ENCODE peak calls at places on chromosome 15, in eight cellular contexts. One of them, this sample, is unnamed.

GRCh38 chr15:88301311-88301710 is 44.8 kb upstream of the NTRK3 start:
- DNase-seq in activated CD4-positive, alpha-beta T cell treated with anti-CD3 and anti-CD28 coated beads, Interleukin-2, amount 50 U/mL, for 1 hour: no peak
- DNase-seq in brain microvascular endothelial cell: no peak
- DNase-seq in anterior cingulate cortex: no peak
- DNase-seq in NCI-H2029 treated with DMSO at 0.1 percent for 48 hours: no peak
- DNase-seq in DMS53: no peak
- DNase-seq in astrocyte of the cerebellum: no peak
- DNase-seq in Right ventricle myocardium superior: no peak
- DNase-seq in this sample: no peak

GRCh38 chr15:71069693-71070092 is 45.6 kb upstream of the THSD4 start:
- DNase-seq in activated CD4-positive, alpha-beta T cell treated with anti-CD3 and anti-CD28 coated beads, Interleukin-2, amount 50 U/mL, for 1 hour: no peak
- DNase-seq in brain microvascular endothelial cell: no peak
- DNase-seq in anterior cingulate cortex: no peak
- DNase-seq in NCI-H2029 treated with DMSO at 0.1 percent for 48 hours: no peak
- DNase-seq in DMS53: no peak
- DNase-seq in astrocyte of the cerebellum: no peak
- DNase-seq in Right ventricle myocardium superior: no peak
- DNase-seq in this sample: no peak

GRCh38 chr15:70493376-70493775 is 270.0 kb downstream of the UACA start:
- DNase-seq in activated CD4-positive, alpha-beta T cell treated with anti-CD3 and anti-CD28 coated beads, Interleukin-2, amount 50 U/mL, for 1 hour: no peak
- DNase-seq in brain microvascular endothelial cell: no peak
- DNase-seq in anterior cingulate cortex: no peak
- DNase-seq in NCI-H2029 treated with DMSO at 0.1 percent for 48 hours: no peak
- DNase-seq in DMS53: no peak
- DNase-seq in astrocyte of the cerebellum: no peak
- DNase-seq in Right ventricle myocardium superior: no peak
- DNase-seq in this sample: no peak

GRCh38 chr15:94107652-94108051 is 123.7 kb upstream of the MCTP2 start:
- DNase-seq in activated CD4-positive, alpha-beta T cell treated with anti-CD3 and anti-CD28 coated beads, Interleukin-2, amount 50 U/mL, for 1 hour: no peak
- DNase-seq in brain microvascular endothelial cell: no peak
- DNase-seq in anterior cingulate cortex: no peak
- DNase-seq in NCI-H2029 treated with DMSO at 0.1 percent for 48 hours: peak
- DNase-seq in DMS53: peak
- DNase-seq in astrocyte of the cerebellum: no peak
- DNase-seq in Right ventricle myocardium superior: no peak
- DNase-seq in this sample: no peak

GRCh38 chr15:59524331-59524731 is 86.3 kb downstream of the FAM81A start:
- DNase-seq in activated CD4-positive, alpha-beta T cell treated with anti-CD3 and anti-CD28 coated beads, Interleukin-2, amount 50 U/mL, for 1 hour: no peak
- DNase-seq in brain microvascular endothelial cell: no peak
- DNase-seq in anterior cingulate cortex: no peak
- DNase-seq in NCI-H2029 treated with DMSO at 0.1 percent for 48 hours: no peak
- DNase-seq in DMS53: no peak
- DNase-seq in astrocyte of the cerebellum: no peak
- DNase-seq in Right ventricle myocardium superior: no peak
- DNase-seq in this sample: no peak

GRCh38 chr15:91302588-91303439 is 202.8 kb downstream of the SV2B start:
- DNase-seq in activated CD4-positive, alpha-beta T cell treated with anti-CD3 and anti-CD28 coated beads, Interleukin-2, amount 50 U/mL, for 1 hour: no peak
- DNase-seq in brain microvascular endothelial cell: peak
- DNase-seq in anterior cingulate cortex: no peak
- DNase-seq in NCI-H2029 treated with DMSO at 0.1 percent for 48 hours: peak
- DNase-seq in DMS53: peak
- DNase-seq in astrocyte of the cerebellum: peak
- DNase-seq in Right ventricle myocardium superior: no peak
- DNase-seq in this sample: peak

GRCh38 chr15:51281368-51281967 is 56.9 kb downstream of the CYP19A1 start:
- DNase-seq in activated CD4-positive, alpha-beta T cell treated with anti-CD3 and anti-CD28 coated beads, Interleukin-2, amount 50 U/mL, for 1 hour: no peak
- DNase-seq in brain microvascular endothelial cell: peak
- DNase-seq in anterior cingulate cortex: peak
- DNase-seq in NCI-H2029 treated with DMSO at 0.1 percent for 48 hours: no peak
- DNase-seq in DMS53: peak
- DNase-seq in astrocyte of the cerebellum: peak
- DNase-seq in Right ventricle myocardium superior: peak
- DNase-seq in this sample: peak

GRCh38 chr15:41971893-41972340 is 440 bp downstream of the EHD4 start:
- DNase-seq in activated CD4-positive, alpha-beta T cell treated with anti-CD3 and anti-CD28 coated beads, Interleukin-2, amount 50 U/mL, for 1 hour: no peak
- DNase-seq in brain microvascular endothelial cell: no peak
- DNase-seq in anterior cingulate cortex: no peak
- DNase-seq in NCI-H2029 treated with DMSO at 0.1 percent for 48 hours: no peak
- DNase-seq in DMS53: peak
- DNase-seq in astrocyte of the cerebellum: no peak
- DNase-seq in Right ventricle myocardium superior: peak
- DNase-seq in this sample: no peak

GRCh38 chr15:29612701-29613100 is 209.6 kb downstream of the TJP1 start:
- DNase-seq in activated CD4-positive, alpha-beta T cell treated with anti-CD3 and anti-CD28 coated beads, Interleukin-2, amount 50 U/mL, for 1 hour: no peak
- DNase-seq in brain microvascular endothelial cell: peak
- DNase-seq in anterior cingulate cortex: no peak
- DNase-seq in NCI-H2029 treated with DMSO at 0.1 percent for 48 hours: no peak
- DNase-seq in DMS53: no peak
- DNase-seq in astrocyte of the cerebellum: no peak
- DNase-seq in Right ventricle myocardium superior: no peak
- DNase-seq in this sample: no peak

GRCh38 chr15:97461212-97461611 is 499.3 kb upstream of the ARRDC4 start:
- DNase-seq in activated CD4-positive, alpha-beta T cell treated with anti-CD3 and anti-CD28 coated beads, Interleukin-2, amount 50 U/mL, for 1 hour: no peak
- DNase-seq in brain microvascular endothelial cell: no peak
- DNase-seq in anterior cingulate cortex: no peak
- DNase-seq in NCI-H2029 treated with DMSO at 0.1 percent for 48 hours: no peak
- DNase-seq in DMS53: no peak
- DNase-seq in astrocyte of the cerebellum: no peak
- DNase-seq in Right ventricle myocardium superior: no peak
- DNase-seq in this sample: no peak

GRCh38 chr15:72117448-72117697 is 577 bp downstream of the MYO9A start:
- DNase-seq in activated CD4-positive, alpha-beta T cell treated with anti-CD3 and anti-CD28 coated beads, Interleukin-2, amount 50 U/mL, for 1 hour: peak
- DNase-seq in brain microvascular endothelial cell: peak
- DNase-seq in anterior cingulate cortex: no peak
- DNase-seq in NCI-H2029 treated with DMSO at 0.1 percent for 48 hours: no peak
- DNase-seq in DMS53: peak
- DNase-seq in astrocyte of the cerebellum: peak
- DNase-seq in Right ventricle myocardium superior: peak
- DNase-seq in this sample: no peak

GRCh38 chr15:74156678-74157411 is 16.7 kb upstream of the ISLR start:
- DNase-seq in activated CD4-positive, alpha-beta T cell treated with anti-CD3 and anti-CD28 coated beads, Interleukin-2, amount 50 U/mL, for 1 hour: no peak
- DNase-seq in brain microvascular endothelial cell: no peak
- DNase-seq in anterior cingulate cortex: no peak
- DNase-seq in NCI-H2029 treated with DMSO at 0.1 percent for 48 hours: no peak
- DNase-seq in DMS53: peak
- DNase-seq in astrocyte of the cerebellum: no peak
- DNase-seq in Right ventricle myocardium superior: no peak
- DNase-seq in this sample: peak

GRCh38 chr15:88378259-88378658 is 88.9 kb downstream of the MRPL46 start:
- DNase-seq in activated CD4-positive, alpha-beta T cell treated with anti-CD3 and anti-CD28 coated beads, Interleukin-2, amount 50 U/mL, for 1 hour: no peak
- DNase-seq in brain microvascular endothelial cell: no peak
- DNase-seq in anterior cingulate cortex: no peak
- DNase-seq in NCI-H2029 treated with DMSO at 0.1 percent for 48 hours: no peak
- DNase-seq in DMS53: no peak
- DNase-seq in astrocyte of the cerebellum: no peak
- DNase-seq in Right ventricle myocardium superior: no peak
- DNase-seq in this sample: no peak

GRCh38 chr15:30990036-30990435 is 1.4 kb downstream of the MTMR10 start:
- DNase-seq in activated CD4-positive, alpha-beta T cell treated with anti-CD3 and anti-CD28 coated beads, Interleukin-2, amount 50 U/mL, for 1 hour: no peak
- DNase-seq in brain microvascular endothelial cell: no peak
- DNase-seq in anterior cingulate cortex: no peak
- DNase-seq in NCI-H2029 treated with DMSO at 0.1 percent for 48 hours: no peak
- DNase-seq in DMS53: no peak
- DNase-seq in astrocyte of the cerebellum: no peak
- DNase-seq in Right ventricle myocardium superior: no peak
- DNase-seq in this sample: no peak

GRCh38 chr15:56366211-56366610 is 985 bp downstream of the TEX9 start:
- DNase-seq in activated CD4-positive, alpha-beta T cell treated with anti-CD3 and anti-CD28 coated beads, Interleukin-2, amount 50 U/mL, for 1 hour: no peak
- DNase-seq in brain microvascular endothelial cell: no peak
- DNase-seq in anterior cingulate cortex: no peak
- DNase-seq in NCI-H2029 treated with DMSO at 0.1 percent for 48 hours: no peak
- DNase-seq in DMS53: peak
- DNase-seq in astrocyte of the cerebellum: no peak
- DNase-seq in Right ventricle myocardium superior: no peak
- DNase-seq in this sample: no peak

GRCh38 chr15:69576035-69576526 is 123.5 kb downstream of the RPLP1 start:
- DNase-seq in activated CD4-positive, alpha-beta T cell treated with anti-CD3 and anti-CD28 coated beads, Interleukin-2, amount 50 U/mL, for 1 hour: peak
- DNase-seq in brain microvascular endothelial cell: no peak
- DNase-seq in anterior cingulate cortex: peak
- DNase-seq in NCI-H2029 treated with DMSO at 0.1 percent for 48 hours: peak
- DNase-seq in DMS53: peak
- DNase-seq in astrocyte of the cerebellum: no peak
- DNase-seq in Right ventricle myocardium superior: peak
- DNase-seq in this sample: peak

GRCh38 chr15:74208496-74208895 is 5.9 kb upstream of the STRA6 start:
- DNase-seq in activated CD4-positive, alpha-beta T cell treated with anti-CD3 and anti-CD28 coated beads, Interleukin-2, amount 50 U/mL, for 1 hour: no peak
- DNase-seq in brain microvascular endothelial cell: no peak
- DNase-seq in anterior cingulate cortex: no peak
- DNase-seq in NCI-H2029 treated with DMSO at 0.1 percent for 48 hours: no peak
- DNase-seq in DMS53: no peak
- DNase-seq in astrocyte of the cerebellum: no peak
- DNase-seq in Right ventricle myocardium superior: no peak
- DNase-seq in this sample: no peak

GRCh38 chr15:99210334-99210733 is 39.0 kb downstream of the TTC23 start:
- DNase-seq in activated CD4-positive, alpha-beta T cell treated with anti-CD3 and anti-CD28 coated beads, Interleukin-2, amount 50 U/mL, for 1 hour: no peak
- DNase-seq in brain microvascular endothelial cell: no peak
- DNase-seq in anterior cingulate cortex: no peak
- DNase-seq in NCI-H2029 treated with DMSO at 0.1 percent for 48 hours: no peak
- DNase-seq in DMS53: no peak
- DNase-seq in astrocyte of the cerebellum: no peak
- DNase-seq in Right ventricle myocardium superior: no peak
- DNase-seq in this sample: no peak

GRCh38 chr15:69735126-69735525 is 282.5 kb downstream of the RPLP1 start:
- DNase-seq in activated CD4-positive, alpha-beta T cell treated with anti-CD3 and anti-CD28 coated beads, Interleukin-2, amount 50 U/mL, for 1 hour: no peak
- DNase-seq in brain microvascular endothelial cell: peak
- DNase-seq in anterior cingulate cortex: no peak
- DNase-seq in NCI-H2029 treated with DMSO at 0.1 percent for 48 hours: no peak
- DNase-seq in DMS53: no peak
- DNase-seq in astrocyte of the cerebellum: no peak
- DNase-seq in Right ventricle myocardium superior: no peak
- DNase-seq in this sample: no peak

GRCh38 chr15:100873029-100873677 is 6.5 kb upstream of the ALDH1A3 start:
- DNase-seq in activated CD4-positive, alpha-beta T cell treated with anti-CD3 and anti-CD28 coated beads, Interleukin-2, amount 50 U/mL, for 1 hour: peak
- DNase-seq in brain microvascular endothelial cell: peak
- DNase-seq in anterior cingulate cortex: peak
- DNase-seq in NCI-H2029 treated with DMSO at 0.1 percent for 48 hours: no peak
- DNase-seq in DMS53: peak
- DNase-seq in astrocyte of the cerebellum: peak
- DNase-seq in Right ventricle myocardium superior: no peak
- DNase-seq in this sample: peak

GRCh38 chr15:87369269-87369668 is 887.3 kb downstream of the NTRK3 start:
- DNase-seq in activated CD4-positive, alpha-beta T cell treated with anti-CD3 and anti-CD28 coated beads, Interleukin-2, amount 50 U/mL, for 1 hour: no peak
- DNase-seq in brain microvascular endothelial cell: peak
- DNase-seq in anterior cingulate cortex: no peak
- DNase-seq in NCI-H2029 treated with DMSO at 0.1 percent for 48 hours: no peak
- DNase-seq in DMS53: no peak
- DNase-seq in astrocyte of the cerebellum: peak
- DNase-seq in Right ventricle myocardium superior: no peak
- DNase-seq in this sample: no peak

GRCh38 chr15:56917652-56918045 is 795 bp upstream of the TCF12 start:
- DNase-seq in activated CD4-positive, alpha-beta T cell treated with anti-CD3 and anti-CD28 coated beads, Interleukin-2, amount 50 U/mL, for 1 hour: no peak
- DNase-seq in brain microvascular endothelial cell: no peak
- DNase-seq in anterior cingulate cortex: no peak
- DNase-seq in NCI-H2029 treated with DMSO at 0.1 percent for 48 hours: no peak
- DNase-seq in DMS53: peak
- DNase-seq in astrocyte of the cerebellum: no peak
- DNase-seq in Right ventricle myocardium superior: no peak
- DNase-seq in this sample: peak

GRCh38 chr15:25510146-25510545 is 71.3 kb upstream of the UBE3A start:
- DNase-seq in activated CD4-positive, alpha-beta T cell treated with anti-CD3 and anti-CD28 coated beads, Interleukin-2, amount 50 U/mL, for 1 hour: no peak
- DNase-seq in brain microvascular endothelial cell: no peak
- DNase-seq in anterior cingulate cortex: no peak
- DNase-seq in NCI-H2029 treated with DMSO at 0.1 percent for 48 hours: no peak
- DNase-seq in DMS53: no peak
- DNase-seq in astrocyte of the cerebellum: no peak
- DNase-seq in Right ventricle myocardium superior: no peak
- DNase-seq in this sample: no peak

GRCh38 chr15:78950906-78951840 is 6.3 kb upstream of the CTSH start:
- DNase-seq in activated CD4-positive, alpha-beta T cell treated with anti-CD3 and anti-CD28 coated beads, Interleukin-2, amount 50 U/mL, for 1 hour: no peak
- DNase-seq in brain microvascular endothelial cell: no peak
- DNase-seq in anterior cingulate cortex: no peak
- DNase-seq in NCI-H2029 treated with DMSO at 0.1 percent for 48 hours: no peak
- DNase-seq in DMS53: peak
- DNase-seq in astrocyte of the cerebellum: no peak
- DNase-seq in Right ventricle myocardium superior: no peak
- DNase-seq in this sample: no peak

GRCh38 chr15:75211436-75212199 is 9.9 kb downstream of the C15orf39 start:
- DNase-seq in activated CD4-positive, alpha-beta T cell treated with anti-CD3 and anti-CD28 coated beads, Interleukin-2, amount 50 U/mL, for 1 hour: no peak
- DNase-seq in brain microvascular endothelial cell: no peak
- DNase-seq in anterior cingulate cortex: no peak
- DNase-seq in NCI-H2029 treated with DMSO at 0.1 percent for 48 hours: no peak
- DNase-seq in DMS53: no peak
- DNase-seq in astrocyte of the cerebellum: no peak
- DNase-seq in Right ventricle myocardium superior: no peak
- DNase-seq in this sample: no peak

GRCh38 chr15:81296673-81297072 is 27.3 kb downstream of the STARD5 start:
- DNase-seq in activated CD4-positive, alpha-beta T cell treated with anti-CD3 and anti-CD28 coated beads, Interleukin-2, amount 50 U/mL, for 1 hour: peak
- DNase-seq in brain microvascular endothelial cell: no peak
- DNase-seq in anterior cingulate cortex: no peak
- DNase-seq in NCI-H2029 treated with DMSO at 0.1 percent for 48 hours: no peak
- DNase-seq in DMS53: no peak
- DNase-seq in astrocyte of the cerebellum: no peak
- DNase-seq in Right ventricle myocardium superior: peak
- DNase-seq in this sample: no peak

GRCh38 chr15:27677951-27678350 is 421.2 kb downstream of the OCA2 start:
- DNase-seq in activated CD4-positive, alpha-beta T cell treated with anti-CD3 and anti-CD28 coated beads, Interleukin-2, amount 50 U/mL, for 1 hour: no peak
- DNase-seq in brain microvascular endothelial cell: no peak
- DNase-seq in anterior cingulate cortex: no peak
- DNase-seq in NCI-H2029 treated with DMSO at 0.1 percent for 48 hours: no peak
- DNase-seq in DMS53: no peak
- DNase-seq in astrocyte of the cerebellum: no peak
- DNase-seq in Right ventricle myocardium superior: no peak
- DNase-seq in this sample: no peak

GRCh38 chr15:80695099-80695910 is at the start of gene ABHD17C:
- DNase-seq in activated CD4-positive, alpha-beta T cell treated with anti-CD3 and anti-CD28 coated beads, Interleukin-2, amount 50 U/mL, for 1 hour: peak
- DNase-seq in brain microvascular endothelial cell: peak
- DNase-seq in anterior cingulate cortex: peak
- DNase-seq in NCI-H2029 treated with DMSO at 0.1 percent for 48 hours: no peak
- DNase-seq in DMS53: peak
- DNase-seq in astrocyte of the cerebellum: no peak
- DNase-seq in Right ventricle myocardium superior: peak
- DNase-seq in this sample: peak